ENCODE peak calls at places on chromosome 1, in nine cellular contexts. R is RWPE1, Z is breast epithelium, D is left ventricle myocardium inferior, U is mesenchymal stem cell, P is dorsolateral prefrontal cortex, C is GF-D8, I is Kasumi-1, B is HS-5. G is an unnamed sample.

GRCh38 chr1:12626888-12627287 is 8.9 kb upstream of the DHRS3 start:
- DNase-seq in B (no peak), Z (no peak), D (no peak), U (no peak), R (no peak), C (no peak), P (no peak), I (peak; percentile 7), G (no peak)

GRCh38 chr1:225996946-225997545 is 2.1 kb downstream of the SDE2 start:
- DNase-seq in B (no peak), I (no peak), P (no peak), C (no peak), U (peak; percentile 53), Z (no peak), R (no peak), D (no peak), G (no peak)

GRCh38 chr1:64231153-64231552 is 27.7 kb downstream of the UBE2U start:
- DNase-seq in R (no peak), I (no peak), Z (no peak), P (no peak), D (no peak), B (no peak), C (no peak), U (no peak), G (no peak)

GRCh38 chr1:147177611-147178370 is 5.5 kb upstream of the PRKAB2 start:
- DNase-seq in B (no peak), U (peak; percentile 10), R (no peak), P (no peak), I (no peak), D (peak; percentile 13), C (no peak), Z (no peak), G (no peak)

GRCh38 chr1:176880954-176881595 is 283.4 kb downstream of the ASTN1 start:
- DNase-seq in I (peak; percentile 58), R (peak; percentile 79), B (no peak), Z (peak; percentile 28), U (peak; percentile 68), P (peak; percentile 76), C (no peak), D (peak; percentile 61), G (peak; percentile 29)

GRCh38 chr1:9912264-9912936 is 2.3 kb upstream of the CTNNBIP1 start:
- DNase-seq in U (no peak), B (no peak), I (no peak), P (no peak), Z (no peak), C (no peak), D (no peak), R (no peak), G (no peak)

GRCh38 chr1:36321119-36321951 is 2.1 kb downstream of the EVA1B start:
- DNase-seq in D (peak; percentile 86), Z (no peak), B (peak; percentile 49), U (peak; percentile 94), P (no peak), I (peak; percentile 33), C (no peak), R (no peak), G (no peak)

GRCh38 chr1:188043536-188044245 is 1214.9 kb downstream of the PLA2G4A start:
- DNase-seq in I (no peak), U (no peak), C (no peak), R (no peak), B (no peak), Z (no peak), D (no peak), P (no peak), G (no peak)

GRCh38 chr1:204970897-204971296 is 72.1 kb upstream of the CNTN2 start:
- DNase-seq in Z (no peak), C (no peak), R (no peak), I (no peak), D (no peak), P (no peak), U (no peak), B (no peak), G (no peak)

G was measured in NCI-H226.